ENCODE peak calls at places on chromosomes 6 and 20, in four cellular contexts. O, W, D and G are unnamed samples.

GRCh38 chr6:163651910-163652309 is 237.4 kb downstream of the QKI start:
- DNase-seq in O (no peak), W (no peak), D (no peak), G (no peak)

GRCh38 chr20:59123011-59123676 is 40.5 kb upstream of the ZNF831 start:
- DNase-seq in O (no peak), W (no peak), D (no peak), G (no peak)

GRCh38 chr6:39887692-39888450 is 46.4 kb downstream of the MOCS1 start:
- DNase-seq in O (peak; percentile 90), W (peak; percentile 86), D (peak; percentile 72), G (no peak)

GRCh38 chr6:130115036-130115435 is 96.7 kb downstream of the L3MBTL3 start:
- DNase-seq in O (no peak), W (no peak), D (no peak), G (no peak)

GRCh38 chr6:4041480-4041879 is 37.5 kb downstream of the FAM217A start:
- DNase-seq in O (no peak), W (no peak), D (no peak), G (no peak)

GRCh38 chr20:5665417-5665816 is 84.8 kb upstream of the SHLD1 start:
- DNase-seq in O (no peak), W (no peak), D (no peak), G (no peak)

GRCh38 chr20:52313335-52313963 is 121.9 kb upstream of the ZFP64 start:
- DNase-seq in O (no peak), W (no peak), D (no peak), G (no peak)

GRCh38 chr6:108850669-108851467 is 2.6 kb downstream of the ARMC2 start:
- DNase-seq in O (no peak), W (peak; percentile 76), D (peak; percentile 46), G (no peak)

GRCh38 chr6:116253188-116253504 is 729 bp downstream of the TSPYL4 start:
- DNase-seq in O (no peak), W (no peak), D (no peak), G (no peak)

GRCh38 chr6:116253505-116254296 is at the start of gene TSPYL4:
- DNase-seq in O (peak; percentile 40), W (peak; percentile 94), D (peak; percentile 97), G (peak; percentile 95)

GRCh38 chr6:116256694-116257093 is 2.8 kb upstream of the TSPYL4 start:
- DNase-seq in O (no peak), W (no peak), D (no peak), G (no peak)

GRCh38 chr6:116254297-116254724 is 436 bp upstream of the TSPYL4 start:
- DNase-seq in O (no peak), W (no peak), D (no peak), G (no peak)

GRCh38 chr6:116255246-116255800 is 1.4 kb upstream of the TSPYL4 start:
- DNase-seq in O (no peak), W (no peak), D (no peak), G (no peak)
- TF ChIP-seq POLR2A in O (no peak), W (no peak), D (no peak), G (no peak)

DNA sequence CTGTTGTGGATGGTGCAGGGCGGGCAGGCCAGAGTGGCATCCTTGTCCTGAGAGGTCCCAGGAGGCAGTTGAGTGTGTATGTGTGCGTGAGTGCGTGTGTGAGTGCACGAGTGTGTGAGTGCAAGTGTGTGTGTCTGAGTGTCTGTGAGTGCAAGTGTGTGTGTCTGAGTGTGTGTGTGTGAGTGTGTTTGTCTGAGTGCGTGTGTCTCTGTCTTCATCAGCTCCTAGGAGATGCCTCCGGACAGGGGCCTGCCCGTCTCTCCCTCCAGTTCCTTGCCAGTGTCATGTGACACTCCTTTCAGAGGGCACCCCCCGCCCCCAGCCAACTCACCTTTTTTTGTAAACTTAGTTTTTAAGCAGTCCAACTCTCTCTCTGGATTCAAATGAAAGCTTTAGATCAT is 12.3 kb downstream of the IGF2R start:
- DNase-seq in O (no peak), W (no peak), D (no peak), G (no peak)
- TF ChIP-seq POLR2A in O (no peak), W (no peak), D (no peak), G (no peak)

GRCh38 chr20:35617397-35618031 is 1.9 kb downstream of the SPAG4 start:
- DNase-seq in O (peak; percentile 65), W (peak; percentile 41), D (peak; percentile 70), G (no peak)

GRCh38 chr20:35620818-35621559 is 5.4 kb downstream of the SPAG4 start:
- DNase-seq in O (no peak), W (no peak), D (no peak), G (no peak)

GRCh38 chr20:35618372-35619131 is 2.9 kb downstream of the SPAG4 start:
- DNase-seq in O (no peak), W (no peak), D (peak; percentile 49), G (no peak)

GRCh38 chr20:35618032-35618371 is 2.4 kb downstream of the SPAG4 start:
- DNase-seq in O (no peak), W (no peak), D (no peak), G (no peak)

GRCh38 chr20:35619196-35620095 is 3.8 kb downstream of the SPAG4 start:
- DNase-seq in O (no peak), W (peak; percentile 77), D (peak; percentile 81), G (peak; percentile 66)
- TF ChIP-seq POLR2A in O (no peak), W (no peak), D (no peak), G (peak; percentile 45)

DNA sequence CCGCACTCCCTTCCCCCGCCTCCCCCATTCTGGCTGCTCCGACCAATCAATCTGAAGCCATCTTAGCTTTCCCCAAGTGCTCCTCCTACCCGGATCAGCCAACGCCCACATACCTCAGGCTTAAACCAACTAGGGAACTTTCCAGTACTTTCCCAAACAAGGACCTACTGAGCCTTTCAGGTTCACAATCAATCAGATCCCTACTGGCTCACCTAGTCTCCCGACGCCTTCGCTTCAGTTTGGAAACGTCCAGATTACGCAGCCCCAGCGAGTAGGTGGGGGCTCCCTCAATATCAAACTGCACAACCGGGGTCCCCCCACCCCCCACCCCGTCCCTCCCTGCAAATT is 432 bp downstream of the HSPA1L start:
- DNase-seq in O (peak; percentile 85), W (peak; percentile 98), D (peak; percentile 97), G (peak; percentile 98)
- TF ChIP-seq POLR2A in O (peak; percentile 26), W (peak; percentile 61), D (peak; percentile 28), G (peak; percentile 90)